ENCODE peak calls at places on chromosome 13, in five cellular contexts. V is activated naive CD4-positive, alpha-beta T cell treated with anti-CD3 and anti-CD28 coated beads, Interleukin-2, amount 50 U/mL, for 72 hours; U is ecto neural progenitor cell; T is effector memory CD8-positive, alpha-beta T cell; O is HS-27A. S is an unnamed sample.

GRCh38 chr13:101739382-101740178 is 287.1 kb downstream of the ITGBL1 start:
- DNase-seq in V (no peak), U (no peak), T (no peak), O (no peak), S (no peak)

GRCh38 chr13:81610613-81611012 is 1269.7 kb upstream of the SPRY2 start:
- DNase-seq in V (no peak), U (no peak), T (no peak), O (no peak), S (no peak)

GRCh38 chr13:39302855-39303254 is 264.6 kb downstream of the NHLRC3 start:
- DNase-seq in V (no peak), U (no peak), T (no peak), O (no peak), S (no peak)

GRCh38 chr13:73967397-73968165 is 166.6 kb downstream of the KLF12 start:
- DNase-seq in V (no peak), U (no peak), T (no peak), O (no peak), S (no peak)

GRCh38 chr13:65595881-65596280 is 1634.3 kb downstream of the PCDH9 start:
- DNase-seq in V (no peak), U (no peak), T (no peak), O (no peak), S (peak; percentile 39)

GRCh38 chr13:106475852-106476251 is 59.6 kb downstream of the EFNB2 start:
- DNase-seq in V (no peak), U (no peak), T (no peak), O (no peak), S (no peak)

GRCh38 chr13:32048816-32049215 is 17.2 kb downstream of the FRY start:
- DNase-seq in V (no peak), U (no peak), T (no peak), O (no peak), S (no peak)

GRCh38 chr13:51923983-51924539 is 62.3 kb downstream of the CCDC70 start:
- DNase-seq in V (no peak), U (no peak), T (no peak), O (no peak), S (no peak)

GRCh38 chr13:75635621-75636338 is at the start of gene LMO7:
- DNase-seq in V (peak; percentile 50), U (peak; percentile 78), T (peak; percentile 39), O (no peak), S (no peak)

GRCh38 chr13:30742896-30743295 is 7.6 kb downstream of the ALOX5AP start:
- DNase-seq in V (no peak), U (no peak), T (no peak), O (no peak), S (no peak)

GRCh38 chr13:23443878-23444277 is 10.4 kb upstream of the SACS start:
- DNase-seq in V (no peak), U (no peak), T (no peak), O (no peak), S (no peak)

GRCh38 chr13:109769275-109769674 is 17.1 kb downstream of the IRS2 start:
- DNase-seq in V (no peak), U (no peak), T (no peak), O (no peak), S (no peak)

GRCh38 chr13:86760620-86761019 is 910.6 kb upstream of the SLITRK5 start:
- DNase-seq in V (no peak), U (no peak), T (no peak), O (no peak), S (no peak)

GRCh38 chr13:50421457-50422130 is 406.4 kb downstream of the KCNRG start:
- DNase-seq in V (no peak), U (no peak), T (no peak), O (no peak), S (no peak)

GRCh38 chr13:26051231-26052135 is at the start of gene SHISA2:
- DNase-seq in V (peak; percentile 36), U (peak; percentile 86), T (no peak), O (no peak), S (no peak)

GRCh38 chr13:63901630-63902029 is 2486.0 kb upstream of the PCDH20 start:
- DNase-seq in V (no peak), U (no peak), T (no peak), O (no peak), S (no peak)

GRCh38 chr13:30880756-30881155 is 25.3 kb upstream of the MEDAG start:
- DNase-seq in V (no peak), U (no peak), T (no peak), O (no peak), S (peak; percentile 89)

GRCh38 chr13:76019421-76020044 is 383.4 kb downstream of the LMO7 start:
- DNase-seq in V (no peak), U (peak; percentile 79), T (no peak), O (no peak), S (no peak)

GRCh38 chr13:22800726-22801401 is 379.9 kb upstream of the SGCG start:
- DNase-seq in V (no peak), U (no peak), T (no peak), O (no peak), S (no peak)

GRCh38 chr13:50762969-50763568 is 80.4 kb downstream of the DLEU7 start:
- DNase-seq in V (no peak), U (no peak), T (no peak), O (no peak), S (no peak)

GRCh38 chr13:110405597-110406450 is 98.7 kb downstream of the COL4A2 start:
- DNase-seq in V (no peak), U (peak; percentile 30), T (no peak), O (no peak), S (no peak)